ENCODE peak calls at places on chromosomes 3 and 15, in six cellular contexts. K, I, W, B, L and V are unnamed samples.

GRCh38 chr3:24595801-24596200 is 101.2 kb upstream of the THRB start:
- DNase-seq in L (no peak), K (no peak), I (peak), B (peak), W (peak), V (no peak)

GRCh38 chr3:126343675-126344074 is 13.5 kb downstream of the KLF15 start:
- DNase-seq in W (no peak), L (no peak), I (no peak), B (no peak), K (no peak), V (no peak)

GRCh38 chr15:77974098-77974414 is 103.5 kb downstream of the TBC1D2B start:
- DNase-seq in B (no peak), I (no peak), L (no peak), K (no peak), W (no peak), V (no peak)

GRCh38 chr15:26722621-26723160 is 50.2 kb downstream of the GABRB3 start:
- DNase-seq in W (no peak), L (peak), I (no peak), B (no peak), K (no peak), V (no peak)

GRCh38 chr3:191369081-191370010 is 39.0 kb upstream of the UTS2B start:
- DNase-seq in B (no peak), I (no peak), L (peak), K (no peak), W (no peak), V (no peak)

GRCh38 chr15:37981781-37982180 is 47.3 kb downstream of the TMCO5A start:
- DNase-seq in W (peak), K (no peak), I (peak), L (peak), B (peak), V (no peak)

GRCh38 chr15:80856809-80857377 is 77.7 kb downstream of the CEMIP start:
- DNase-seq in I (no peak), K (no peak), W (no peak), B (no peak), L (peak), V (no peak)

GRCh38 chr3:193510154-193510553 is 44.5 kb downstream of the ATP13A4 start:
- DNase-seq in L (no peak), I (no peak), W (no peak), B (no peak), K (no peak), V (no peak)

GRCh38 chr3:166900866-166901577 is 479.1 kb downstream of the ZBBX start:
- DNase-seq in I (no peak), B (no peak), W (no peak), L (no peak), K (no peak), V (no peak)

GRCh38 chr15:41913251-41913650 is 19.4 kb upstream of the SPTBN5 start:
- DNase-seq in K (no peak), I (no peak), B (no peak), L (no peak), W (no peak), V (no peak)

GRCh38 chr3:49022751-49023171 is 840 bp downstream of the NDUFAF3 start:
- DNase-seq in L (peak), W (no peak), I (peak), K (no peak), B (no peak), V (no peak)

GRCh38 chr3:170355738-170356595 is 1.5 kb upstream of the SKIL start:
- DNase-seq in K (no peak), B (no peak), W (peak), I (peak), L (peak), V (no peak)

GRCh38 chr3:77207753-77208152 is 167.9 kb downstream of the ROBO2 start:
- DNase-seq in I (no peak), B (no peak), W (no peak), L (no peak), K (no peak), V (no peak)

GRCh38 chr3:64463981-64464380 is 223.8 kb downstream of the ADAMTS9 start:
- DNase-seq in L (no peak), I (no peak), K (no peak), B (no peak), W (no peak), V (no peak)

GRCh38 chr3:32467333-32468070 is 35.1 kb downstream of the CMTM6 start:
- DNase-seq in K (peak), B (peak), L (peak), W (peak), I (peak), V (no peak)

GRCh38 chr15:25684521-25685215 is 178.5 kb downstream of the ATP10A start:
- DNase-seq in I (no peak), L (no peak), K (peak), B (peak), W (peak), V (peak)

GRCh38 chr3:162468791-162469190 is 972.2 kb downstream of the OTOL1 start:
- DNase-seq in W (no peak), I (no peak), K (no peak), B (no peak), L (no peak), V (no peak)

GRCh38 chr3:101928890-101929289 is 79.6 kb downstream of the NFKBIZ start:
- DNase-seq in W (no peak), I (peak), B (peak), L (no peak), K (no peak), V (no peak)

DNA sequence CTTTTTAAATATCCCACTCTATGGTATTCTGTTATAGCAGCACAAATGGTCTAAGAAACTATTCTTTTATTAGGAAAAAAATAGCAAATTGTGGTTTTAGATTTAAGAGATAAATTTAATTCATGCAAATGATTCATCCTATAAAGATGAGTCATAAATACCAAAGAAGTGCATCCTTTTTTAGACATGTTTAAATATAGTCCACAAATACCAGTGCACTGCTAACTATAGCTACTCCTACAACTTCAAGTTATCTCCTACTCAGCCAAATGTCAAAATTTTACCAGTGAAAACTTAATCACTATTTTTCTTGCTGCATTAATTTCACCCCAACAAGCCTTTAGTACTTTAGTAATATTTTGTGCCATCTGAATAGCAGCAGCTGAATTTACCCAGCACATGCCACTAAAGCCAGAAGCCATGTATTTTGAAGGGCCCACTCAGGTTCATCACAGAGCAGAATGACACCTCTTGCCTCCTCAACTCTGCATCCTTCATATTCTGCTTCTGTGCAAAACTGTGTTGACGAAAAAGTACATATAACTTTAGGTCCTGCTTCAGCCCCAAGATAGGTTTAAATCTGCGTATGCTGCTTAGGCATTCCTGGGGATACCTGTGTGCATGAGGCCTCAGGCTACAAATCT is 24.9 kb downstream of the CX3CR1 start:
- DNase-seq in L (no peak), I (peak), W (no peak), K (no peak), B (peak), V (no peak)
- H3K27ac ChIP-seq in L (no peak), I (no peak), W (no peak), K (no peak), B (no peak), V (no peak)

DNA sequence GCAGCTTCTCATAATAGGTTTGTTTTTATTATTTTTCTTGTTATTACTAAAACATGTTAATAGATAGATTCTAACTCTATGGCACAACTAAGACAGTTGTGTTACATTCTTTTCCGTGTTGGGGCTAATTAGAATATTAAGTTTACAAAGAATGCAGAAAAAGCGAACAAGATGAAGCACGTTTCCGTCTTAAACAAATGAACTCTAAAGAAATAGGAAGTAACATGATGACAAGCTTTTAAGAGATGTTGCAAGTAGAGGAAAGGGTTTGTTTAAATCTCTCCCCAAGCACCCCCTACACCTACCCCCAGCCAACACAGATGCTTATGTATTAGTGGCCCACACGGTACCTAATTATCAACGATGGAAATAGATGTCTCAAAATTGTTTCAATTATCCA is 207.1 kb downstream of the TP63 start:
- DNase-seq in I (no peak), W (no peak), B (no peak), L (no peak), K (no peak), V (no peak)
- H3K27ac ChIP-seq in I (peak), W (no peak), B (no peak), L (no peak), K (no peak), V (no peak)

GRCh38 chr3:179076243-179077027 is 4.8 kb upstream of the ZMAT3 start:
- DNase-seq in L (no peak), I (no peak), W (no peak), K (no peak), B (no peak), V (no peak)
- H3K27ac ChIP-seq in L (no peak), I (no peak), W (no peak), K (no peak), B (no peak), V (no peak)

GRCh38 chr3:72529084-72529483 is 319.2 kb downstream of the SHQ1 start:
- DNase-seq in K (no peak), W (no peak), B (no peak), I (no peak), L (no peak), V (no peak)
- H3K27ac ChIP-seq in K (no peak), W (peak), B (no peak), I (no peak), L (no peak), V (no peak)

GRCh38 chr3:107431048-107431297 is 53.7 kb downstream of the CCDC54 start:
- DNase-seq in I (peak), B (no peak), W (no peak), K (no peak), L (peak), V (no peak)
- H3K27ac ChIP-seq in I (no peak), B (peak), W (peak), K (peak), L (no peak), V (peak)

GRCh38 chr15:60727661-60728060 is 248.7 kb upstream of the ICE2 start:
- DNase-seq in L (no peak), B (no peak), K (no peak), W (no peak), I (no peak), V (no peak)
- H3K27ac ChIP-seq in L (no peak), B (no peak), K (no peak), W (no peak), I (no peak), V (no peak)